ENCODE peak calls at places on chromosomes 4 and X, in seven cellular contexts. Q is CD4-positive, alpha-beta T cell; S is HuH-7.5; P is brain microvascular endothelial cell; O is head of caudate nucleus; C is cardiac septum; Y is stimulated activated CD4-positive, alpha-beta T cell treated with anti-CD3 and anti-CD28 coated beads, Interleukin-4, amount 100 ng/mL, for 4 hours. D is an unnamed sample.

GRCh38 chrX:97790850-97791249 is 907.1 kb downstream of the RPA4 start:
- DNase-seq in Y (no peak), S (no peak), P (no peak), O (no peak), Q (no peak), C (no peak), D (no peak)

GRCh38 chr4:169263791-169264392 is 6.9 kb downstream of the SH3RF1 start:
- DNase-seq in P (no peak), C (peak; percentile 77), Q (no peak), S (no peak), O (no peak), Y (no peak), D (no peak)

GRCh38 chr4:15286041-15286440 is 141.8 kb upstream of the C1QTNF7 start:
- DNase-seq in S (no peak), P (no peak), Q (no peak), O (no peak), Y (no peak), C (no peak), D (no peak)

GRCh38 chr4:22688236-22688635 is 4.5 kb upstream of the GBA3 start:
- DNase-seq in Y (no peak), C (no peak), P (peak; percentile 38), S (no peak), O (no peak), Q (no peak), D (no peak)

GRCh38 chrX:54223581-54223980 is 40.5 kb upstream of the FAM120C start:
- DNase-seq in C (no peak), S (no peak), Q (no peak), P (no peak), O (no peak), Y (no peak), D (peak; percentile 2)

GRCh38 chr4:127642169-127642568 is 9.4 kb downstream of the INTU start:
- DNase-seq in Y (no peak), C (no peak), Q (no peak), S (no peak), O (no peak), P (peak; percentile 15), D (no peak)

GRCh38 chr4:77203380-77204197 is 46.6 kb downstream of the CCNG2 start:
- DNase-seq in O (peak; percentile 72), Y (peak; percentile 48), P (peak; percentile 71), Q (peak; percentile 36), S (peak; percentile 36), C (no peak), D (peak; percentile 74)

GRCh38 chr4:48046059-48046458 is 29.5 kb downstream of the NIPAL1 start:
- DNase-seq in P (no peak), S (no peak), C (no peak), Q (no peak), O (no peak), Y (no peak), D (no peak)

GRCh38 chrX:100410083-100410590 is at the start of gene PCDH19:
- DNase-seq in C (no peak), Q (no peak), P (peak; percentile 12), S (peak; percentile 87), Y (peak; percentile 33), O (peak; percentile 51), D (peak; percentile 73)

GRCh38 chr4:154741877-154742851 is 1.6 kb upstream of the LRAT start:
- DNase-seq in Q (no peak), S (no peak), P (no peak), Y (no peak), C (no peak), O (peak; percentile 45), D (peak; percentile 53)

D was measured in A673.